ENCODE peak calls at places on chromosomes 12 and 14, in eight cellular contexts. One of them, this sample, is unnamed.

GRCh38 chr12:88067301-88067700 is 38.1 kb upstream of the C12orf50 start:
- DNase-seq in K562: no peak
- DNase-seq in HCT116: no peak
- DNase-seq in HL-60: no peak
- DNase-seq in GM12878: no peak
- DNase-seq in GM23338: no peak
- DNase-seq in SK-N-SH: no peak
- DNase-seq in HepG2: no peak
- DNase-seq in this sample: no peak

GRCh38 chr12:124874188-124874587 is 10.5 kb upstream of the SCARB1 start:
- DNase-seq in K562: no peak
- DNase-seq in HCT116: no peak
- DNase-seq in HL-60: no peak
- DNase-seq in GM12878: no peak
- DNase-seq in GM23338: no peak
- DNase-seq in SK-N-SH: no peak
- DNase-seq in HepG2: no peak
- DNase-seq in this sample: no peak

GRCh38 chr14:104149617-104150141 is 11.3 kb downstream of the KIF26A start:
- DNase-seq in K562: no peak
- DNase-seq in HCT116: no peak
- DNase-seq in HL-60: no peak
- DNase-seq in GM12878: no peak
- DNase-seq in GM23338: peak; percentile 75
- DNase-seq in SK-N-SH: peak; percentile 85
- DNase-seq in HepG2: no peak
- DNase-seq in this sample: no peak

GRCh38 chr12:11653215-11653753 is 3.8 kb downstream of the ETV6 start:
- DNase-seq in K562: no peak
- DNase-seq in HCT116: no peak
- DNase-seq in HL-60: no peak
- DNase-seq in GM12878: peak; percentile 69
- DNase-seq in GM23338: no peak
- DNase-seq in SK-N-SH: no peak
- DNase-seq in HepG2: no peak
- DNase-seq in this sample: no peak

GRCh38 chr12:47636908-47637780 is 68.7 kb downstream of the RPAP3 start:
- DNase-seq in K562: peak; percentile 17
- DNase-seq in HCT116: peak; percentile 69
- DNase-seq in HL-60: peak; percentile 47
- DNase-seq in GM12878: no peak
- DNase-seq in GM23338: peak; percentile 94
- DNase-seq in SK-N-SH: no peak
- DNase-seq in HepG2: peak; percentile 58
- DNase-seq in this sample: no peak

GRCh38 chr12:34402228-34402898 is 380.1 kb downstream of the ALG10 start:
- DNase-seq in K562: peak; percentile 2
- DNase-seq in HCT116: no peak
- DNase-seq in HL-60: no peak
- DNase-seq in GM12878: no peak
- DNase-seq in GM23338: no peak
- DNase-seq in SK-N-SH: no peak
- DNase-seq in HepG2: no peak
- DNase-seq in this sample: no peak

GRCh38 chr14:32381869-32382268 is 52.8 kb downstream of the AKAP6 start:
- DNase-seq in K562: no peak
- DNase-seq in HCT116: no peak
- DNase-seq in HL-60: no peak
- DNase-seq in GM12878: no peak
- DNase-seq in GM23338: no peak
- DNase-seq in SK-N-SH: no peak
- DNase-seq in HepG2: no peak
- DNase-seq in this sample: no peak

GRCh38 chr14:39423793-39424192 is 8.4 kb downstream of the FBXO33 start:
- DNase-seq in K562: no peak
- DNase-seq in HCT116: no peak
- DNase-seq in HL-60: no peak
- DNase-seq in GM12878: no peak
- DNase-seq in GM23338: no peak
- DNase-seq in SK-N-SH: no peak
- DNase-seq in HepG2: no peak
- DNase-seq in this sample: no peak

GRCh38 chr14:91918159-91918883 is 29.2 kb downstream of the FBLN5 start:
- DNase-seq in K562: no peak
- DNase-seq in HCT116: no peak
- DNase-seq in HL-60: no peak
- DNase-seq in GM12878: no peak
- DNase-seq in GM23338: no peak
- DNase-seq in SK-N-SH: no peak
- DNase-seq in HepG2: no peak
- DNase-seq in this sample: no peak

GRCh38 chr14:77243853-77244252 is 27.2 kb downstream of the NGB start:
- DNase-seq in K562: no peak
- DNase-seq in HCT116: no peak
- DNase-seq in HL-60: peak; percentile 36
- DNase-seq in GM12878: peak; percentile 8
- DNase-seq in GM23338: no peak
- DNase-seq in SK-N-SH: no peak
- DNase-seq in HepG2: no peak
- DNase-seq in this sample: no peak

GRCh38 chr14:62289471-62289870 is 527.3 kb downstream of the SNAPC1 start:
- DNase-seq in K562: no peak
- DNase-seq in HCT116: no peak
- DNase-seq in HL-60: no peak
- DNase-seq in GM12878: no peak
- DNase-seq in GM23338: no peak
- DNase-seq in SK-N-SH: no peak
- DNase-seq in HepG2: no peak
- DNase-seq in this sample: no peak

GRCh38 chr14:49907186-49907585 is 14.3 kb downstream of the ARF6 start:
- DNase-seq in K562: no peak
- DNase-seq in HCT116: no peak
- DNase-seq in HL-60: no peak
- DNase-seq in GM12878: no peak
- DNase-seq in GM23338: no peak
- DNase-seq in SK-N-SH: no peak
- DNase-seq in HepG2: no peak
- DNase-seq in this sample: no peak

GRCh38 chr12:116360579-116361403 is 83.3 kb upstream of the MED13L start:
- DNase-seq in K562: peak; percentile 87
- DNase-seq in HCT116: no peak
- DNase-seq in HL-60: no peak
- DNase-seq in GM12878: no peak
- DNase-seq in GM23338: no peak
- DNase-seq in SK-N-SH: no peak
- DNase-seq in HepG2: no peak
- DNase-seq in this sample: no peak

GRCh38 chr14:71362920-71363584 is 455.8 kb downstream of the PCNX1 start:
- DNase-seq in K562: no peak
- DNase-seq in HCT116: no peak
- DNase-seq in HL-60: no peak
- DNase-seq in GM12878: peak; percentile 53
- DNase-seq in GM23338: no peak
- DNase-seq in SK-N-SH: no peak
- DNase-seq in HepG2: no peak
- DNase-seq in this sample: no peak

GRCh38 chr14:92486881-92487280 is 26.7 kb upstream of the RIN3 start:
- DNase-seq in K562: no peak
- DNase-seq in HCT116: no peak
- DNase-seq in HL-60: no peak
- DNase-seq in GM12878: no peak
- DNase-seq in GM23338: no peak
- DNase-seq in SK-N-SH: no peak
- DNase-seq in HepG2: no peak
- DNase-seq in this sample: no peak

GRCh38 chr14:28870033-28870564 is 103.5 kb downstream of the FOXG1 start:
- DNase-seq in K562: no peak
- DNase-seq in HCT116: no peak
- DNase-seq in HL-60: no peak
- DNase-seq in GM12878: no peak
- DNase-seq in GM23338: no peak
- DNase-seq in SK-N-SH: no peak
- DNase-seq in HepG2: no peak
- DNase-seq in this sample: no peak

DNA sequence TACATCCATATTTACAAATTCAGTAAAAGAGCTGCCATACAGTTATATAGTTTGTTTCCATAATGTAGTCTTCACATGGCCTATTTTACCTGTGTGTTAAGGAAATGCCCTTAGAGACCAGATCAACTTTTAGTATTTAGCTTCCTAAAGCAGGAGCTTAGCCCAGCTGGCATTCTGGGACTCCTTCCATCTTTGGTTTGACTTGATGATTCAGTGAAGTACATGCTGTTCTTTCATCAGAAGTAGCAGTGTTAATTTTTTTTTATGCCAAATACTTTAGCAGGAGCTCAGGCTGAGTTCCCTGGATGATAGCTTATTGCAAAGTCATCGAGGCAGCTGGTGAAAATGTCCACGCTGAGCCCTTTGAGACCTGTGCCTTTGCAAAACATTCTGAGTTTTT is 101.0 kb downstream of the FOXG1 start:
- DNase-seq in K562: no peak
- DNase-seq in HCT116: no peak
- DNase-seq in HL-60: no peak
- DNase-seq in GM12878: no peak
- DNase-seq in GM23338: no peak
- DNase-seq in SK-N-SH: no peak
- DNase-seq in HepG2: no peak
- DNase-seq in this sample: no peak
- TF ChIP-seq REST in K562: no peak
- TF ChIP-seq REST in HCT116: no peak
- TF ChIP-seq REST in HL-60: no peak
- TF ChIP-seq REST in GM12878: no peak
- TF ChIP-seq REST in GM23338: no peak
- TF ChIP-seq REST in SK-N-SH: no peak
- TF ChIP-seq REST in HepG2: no peak
- TF ChIP-seq REST in this sample: no peak

GRCh38 chr12:25387136-25388050 is 136.7 kb upstream of the KRAS start:
- DNase-seq in K562: peak; percentile 50
- DNase-seq in HCT116: peak; percentile 84
- DNase-seq in HL-60: peak; percentile 49
- DNase-seq in GM12878: no peak
- DNase-seq in GM23338: peak; percentile 93
- DNase-seq in SK-N-SH: peak; percentile 74
- DNase-seq in HepG2: peak; percentile 77
- DNase-seq in this sample: peak; percentile 92
- TF ChIP-seq POLR2AphosphoS5 in K562: no peak
- TF ChIP-seq POLR2AphosphoS5 in HCT116: no peak
- TF ChIP-seq POLR2AphosphoS5 in HL-60: no peak
- TF ChIP-seq POLR2AphosphoS5 in GM12878: no peak
- TF ChIP-seq POLR2AphosphoS5 in GM23338: no peak
- TF ChIP-seq POLR2AphosphoS5 in SK-N-SH: no peak
- TF ChIP-seq POLR2AphosphoS5 in HepG2: no peak
- TF ChIP-seq POLR2AphosphoS5 in this sample: no peak

DNA sequence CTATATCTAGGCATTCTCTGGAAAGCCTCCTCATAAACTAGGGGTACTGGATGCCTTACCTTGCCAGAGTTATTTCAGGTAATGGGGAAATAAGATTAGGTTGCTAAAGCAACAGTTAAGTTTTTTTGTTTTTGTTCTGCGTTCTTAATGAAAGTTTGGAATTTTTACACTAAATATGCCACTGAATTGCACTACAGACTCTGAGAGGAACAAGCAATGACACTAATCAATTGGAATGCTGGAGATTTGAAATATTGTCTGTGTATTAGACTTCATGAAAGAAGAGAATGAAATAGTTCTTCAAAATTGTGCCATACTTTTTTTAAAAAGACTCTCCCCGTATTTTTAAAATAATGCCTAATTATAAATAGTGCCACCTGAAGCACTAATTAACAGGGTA is 287.8 kb downstream of the NAV3 start:
- DNase-seq in K562: no peak
- DNase-seq in HCT116: no peak
- DNase-seq in HL-60: no peak
- DNase-seq in GM12878: no peak
- DNase-seq in GM23338: no peak
- DNase-seq in SK-N-SH: no peak
- DNase-seq in HepG2: no peak
- DNase-seq in this sample: no peak
- TF ChIP-seq REST in K562: no peak
- TF ChIP-seq REST in HCT116: no peak
- TF ChIP-seq REST in HL-60: no peak
- TF ChIP-seq REST in GM12878: no peak
- TF ChIP-seq REST in GM23338: no peak
- TF ChIP-seq REST in SK-N-SH: no peak
- TF ChIP-seq REST in HepG2: no peak
- TF ChIP-seq REST in this sample: no peak

DNA sequence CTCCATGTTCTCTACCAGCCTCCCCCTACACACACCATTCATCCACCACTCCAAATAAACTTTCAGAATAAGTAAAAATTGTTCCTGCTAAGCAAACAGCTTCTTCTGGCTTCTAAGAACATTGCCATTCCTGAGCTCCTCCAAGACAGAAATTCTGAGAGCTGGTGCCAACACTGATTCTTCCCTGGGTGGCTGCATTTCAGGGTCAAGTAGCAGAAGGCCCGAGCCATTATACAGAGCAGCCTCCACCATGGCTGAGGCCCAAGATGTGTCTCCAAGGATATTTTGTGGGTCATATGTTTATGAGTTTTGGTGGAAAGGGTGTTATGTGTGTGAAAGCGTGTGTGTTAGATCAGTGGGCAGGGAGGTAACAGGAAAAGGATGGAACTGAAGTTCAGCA is 3.5 kb upstream of the RND1 start:
- DNase-seq in K562: no peak
- DNase-seq in HCT116: no peak
- DNase-seq in HL-60: no peak
- DNase-seq in GM12878: no peak
- DNase-seq in GM23338: no peak
- DNase-seq in SK-N-SH: no peak
- DNase-seq in HepG2: no peak
- DNase-seq in this sample: no peak
- TF ChIP-seq POLR2AphosphoS5 in K562: no peak
- TF ChIP-seq POLR2AphosphoS5 in HCT116: no peak
- TF ChIP-seq POLR2AphosphoS5 in HL-60: no peak
- TF ChIP-seq POLR2AphosphoS5 in GM12878: no peak
- TF ChIP-seq POLR2AphosphoS5 in GM23338: no peak
- TF ChIP-seq POLR2AphosphoS5 in SK-N-SH: no peak
- TF ChIP-seq POLR2AphosphoS5 in HepG2: no peak
- TF ChIP-seq POLR2AphosphoS5 in this sample: no peak